ENCODE peak calls at places on chromosome 7, in five cellular contexts. H is astrocyte of the spinal cord, J is HCT116, A is cardiac muscle cell, C is pancreas. M is an unnamed sample.

GRCh38 chr7:15686209-15686956 is at the start of gene MEOX2:
- DNase-seq in H (peak), A (peak), C (peak), J (no peak), M (no peak)

GRCh38 chr7:45709168-45710034 is 135.2 kb downstream of the ADCY1 start:
- DNase-seq in C (no peak), A (peak), H (no peak), J (no peak), M (no peak)

GRCh38 chr7:19677201-19677600 is 31.6 kb downstream of the POLR1F start:
- DNase-seq in J (no peak), H (peak), C (no peak), A (peak), M (no peak)

GRCh38 chr7:136030867-136031318 is 53.7 kb upstream of the MTPN start:
- DNase-seq in J (no peak), H (no peak), A (no peak), C (no peak), M (no peak)

GRCh38 chr7:80659120-80660055 is 20.9 kb downstream of the CD36 start:
- DNase-seq in C (no peak), A (peak), J (peak), H (peak), M (peak)

GRCh38 chr7:22093003-22093402 is 147.3 kb upstream of the CDCA7L start:
- DNase-seq in H (no peak), C (no peak), A (peak), J (no peak), M (no peak)

GRCh38 chr7:24619978-24620377 is 46.7 kb downstream of the PALS2 start:
- DNase-seq in C (no peak), H (no peak), A (no peak), J (no peak), M (no peak)

GRCh38 chr7:47153076-47153475 is 428.8 kb downstream of the TNS3 start:
- DNase-seq in H (peak), J (no peak), C (peak), A (peak), M (no peak)

GRCh38 chr7:101833799-101834198 is 16.4 kb downstream of the CUX1 start:
- DNase-seq in J (no peak), A (no peak), C (no peak), H (no peak), M (no peak)

GRCh38 chr7:114922652-114923402 is 933 bp downstream of the MDFIC start:
- DNase-seq in H (peak), A (peak), J (no peak), C (peak), M (peak)

GRCh38 chr7:24899905-24900304 is 80.1 kb downstream of the OSBPL3 start:
- DNase-seq in C (no peak), H (no peak), A (no peak), J (no peak), M (no peak)

GRCh38 chr7:55518836-55519235 is 53.5 kb downstream of the VOPP1 start:
- DNase-seq in C (no peak), H (no peak), A (no peak), J (no peak), M (no peak)
- H3K4me3 ChIP-seq in C (no peak), H (no peak), A (no peak), J (no peak), M (no peak)

GRCh38 chr7:99990417-99990816 is 14.6 kb upstream of the AZGP1 start:
- DNase-seq in J (no peak), C (no peak), H (no peak), A (no peak), M (no peak)
- H3K4me3 ChIP-seq in J (no peak), C (no peak), H (peak), A (peak), M (no peak)

DNA sequence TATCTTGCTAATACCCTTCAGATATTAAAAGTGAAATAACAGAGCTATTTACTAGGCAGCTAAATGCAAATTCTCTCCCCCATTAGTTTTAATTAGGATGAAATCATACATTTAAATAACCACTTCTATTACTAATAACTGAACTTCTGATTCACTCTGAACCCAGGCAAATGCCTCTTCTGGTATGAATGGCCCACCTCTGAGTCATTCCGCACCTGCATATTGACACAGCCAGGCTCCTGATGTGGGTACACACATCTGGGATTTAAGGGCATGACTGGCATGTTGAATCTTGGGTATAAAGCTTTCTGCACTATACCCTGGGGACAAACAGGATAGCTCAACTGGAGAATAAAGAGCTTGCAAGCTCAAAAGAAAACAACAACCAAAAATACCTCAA is 140.9 kb downstream of the AUTS2 start:
- DNase-seq in C (no peak), H (no peak), J (no peak), A (no peak), M (no peak)
- H3K4me3 ChIP-seq in C (no peak), H (no peak), J (no peak), A (no peak), M (no peak)

GRCh38 chr7:146636033-146636356 is 519.4 kb downstream of the CNTNAP2 start:
- DNase-seq in J (no peak), A (no peak), C (no peak), H (no peak), M (no peak)
- H3K4me3 ChIP-seq in J (no peak), A (no peak), C (no peak), H (no peak), M (no peak)

GRCh38 chr7:104859754-104860426 is 154.1 kb upstream of the KMT2E start:
- DNase-seq in C (no peak), J (no peak), H (no peak), A (no peak), M (no peak)
- H3K4me3 ChIP-seq in C (no peak), J (no peak), H (no peak), A (no peak), M (no peak)

GRCh38 chr7:148261996-148262688 is 328.4 kb upstream of the C7orf33 start:
- DNase-seq in A (no peak), C (no peak), J (no peak), H (no peak), M (no peak)
- H3K4me3 ChIP-seq in A (no peak), C (no peak), J (no peak), H (no peak), M (no peak)

DNA sequence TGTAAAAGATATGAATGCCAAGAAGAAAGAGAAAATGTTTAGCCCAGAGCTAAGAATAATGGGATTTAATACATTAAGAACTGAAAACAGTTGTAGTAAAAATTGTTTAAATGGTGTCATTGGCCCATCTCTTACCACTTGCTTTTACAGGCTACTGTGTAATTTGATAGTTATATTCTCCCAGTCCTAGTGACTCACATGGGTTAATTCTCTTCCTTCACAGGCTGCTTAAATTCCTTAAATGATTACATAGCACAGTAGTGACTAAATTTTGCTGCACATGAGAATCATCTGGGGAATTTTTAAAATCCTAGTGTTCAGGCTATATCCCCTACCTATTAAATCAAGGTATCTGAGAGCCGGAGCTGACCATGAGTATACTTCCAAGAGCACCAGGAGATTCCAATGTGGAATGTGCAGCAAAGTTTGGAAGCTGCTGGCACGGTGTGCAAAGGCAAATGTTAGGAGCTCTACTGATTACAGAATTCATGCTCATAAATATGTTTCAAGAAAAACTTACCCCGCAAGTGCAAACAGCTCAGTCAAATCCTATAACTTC is 45.3 kb upstream of the ZNF800 start:
- DNase-seq in C (no peak), A (peak), J (no peak), H (peak), M (no peak)
- H3K4me3 ChIP-seq in C (no peak), A (no peak), J (no peak), H (no peak), M (no peak)

GRCh38 chr7:103889451-103889850 is 100.0 kb downstream of the RELN start:
- DNase-seq in J (no peak), H (no peak), C (no peak), A (no peak), M (no peak)
- H3K4me3 ChIP-seq in J (no peak), H (no peak), C (no peak), A (no peak), M (no peak)

DNA sequence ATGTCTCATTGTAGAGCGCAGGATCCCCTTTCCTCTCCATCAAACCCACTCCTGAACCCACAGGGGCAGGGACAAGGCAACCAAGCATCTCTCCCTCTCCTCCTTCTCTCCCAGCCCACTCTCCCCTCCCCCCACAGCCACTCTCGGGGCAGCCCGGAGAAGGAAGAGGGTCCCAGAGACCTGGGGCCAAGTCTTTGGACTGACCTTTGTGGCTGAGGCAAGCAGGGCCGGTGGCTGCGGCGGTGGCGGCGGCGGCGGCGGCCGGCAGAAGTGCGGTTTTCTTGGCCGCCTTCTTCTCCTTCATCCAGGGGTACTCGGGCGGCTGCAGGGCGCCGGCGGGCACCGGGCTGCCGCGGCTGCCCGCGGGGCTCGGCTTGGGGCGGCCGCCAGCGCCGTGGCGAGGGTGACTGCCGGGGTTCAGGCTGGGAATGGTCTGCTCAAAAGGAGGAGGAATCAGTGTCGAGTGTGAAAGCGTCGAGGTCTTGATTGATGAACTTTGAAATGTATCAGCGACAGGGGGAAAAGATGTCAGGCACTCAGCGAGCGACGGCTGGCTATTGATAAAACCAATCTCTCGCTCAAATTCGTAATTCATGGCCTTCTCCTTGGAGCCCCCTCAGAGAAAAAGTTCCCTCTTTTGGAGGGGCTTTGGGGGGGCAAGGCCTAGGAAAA is 441 bp downstream of the HOXA2 start:
- DNase-seq in J (no peak), C (no peak), A (no peak), H (no peak), M (no peak)
- H3K4me3 ChIP-seq in J (no peak), C (no peak), A (no peak), H (peak), M (no peak)

GRCh38 chr7:157683251-157684156 is 346.7 kb downstream of the DNAJB6 start:
- DNase-seq in A (no peak), H (no peak), C (no peak), J (no peak), M (peak)
- H3K4me3 ChIP-seq in A (no peak), H (peak), C (no peak), J (no peak), M (peak)

M was measured in HAP-1.